ENCODE peak calls at places on chromosomes 5 and 9, in five cellular contexts. One of them, this sample, is unnamed.

GRCh38 chr5:170787216-170787615 is 3.7 kb downstream of the GABRP start:
- DNase-seq in naive thymus-derived CD8-positive, alpha-beta T cell: no peak
- DNase-seq in left cardiac atrium: no peak
- DNase-seq in NCI-H1417: no peak
- DNase-seq in activated effector memory CD4-positive, alpha-beta T cell treated with Interleukin-2 at 50 U/mL for 16 hours: no peak
- DNase-seq in this sample: no peak

GRCh38 chr9:127970401-127971313 is 10.1 kb downstream of the EEIG1 start:
- DNase-seq in naive thymus-derived CD8-positive, alpha-beta T cell: peak
- DNase-seq in left cardiac atrium: no peak
- DNase-seq in NCI-H1417: peak
- DNase-seq in activated effector memory CD4-positive, alpha-beta T cell treated with Interleukin-2 at 50 U/mL for 16 hours: peak
- DNase-seq in this sample: peak

GRCh38 chr5:5708367-5708919 is 286.0 kb downstream of the ICE1 start:
- DNase-seq in activated effector memory CD4-positive, alpha-beta T cell treated with Interleukin-2 at 50 U/mL for 16 hours: no peak
- DNase-seq in left cardiac atrium: no peak
- DNase-seq in naive thymus-derived CD8-positive, alpha-beta T cell: no peak
- DNase-seq in NCI-H1417: no peak
- DNase-seq in this sample: no peak

GRCh38 chr9:22124263-22125011 is 115.3 kb upstream of the CDKN2B start:
- DNase-seq in naive thymus-derived CD8-positive, alpha-beta T cell: no peak
- DNase-seq in activated effector memory CD4-positive, alpha-beta T cell treated with Interleukin-2 at 50 U/mL for 16 hours: no peak
- DNase-seq in left cardiac atrium: no peak
- DNase-seq in NCI-H1417: no peak
- DNase-seq in this sample: no peak

GRCh38 chr9:38003230-38003629 is 65.8 kb downstream of the SHB start:
- DNase-seq in NCI-H1417: no peak
- DNase-seq in activated effector memory CD4-positive, alpha-beta T cell treated with Interleukin-2 at 50 U/mL for 16 hours: no peak
- DNase-seq in naive thymus-derived CD8-positive, alpha-beta T cell: no peak
- DNase-seq in left cardiac atrium: no peak
- DNase-seq in this sample: no peak

GRCh38 chr5:56415356-56415765 is 182.2 kb upstream of the ANKRD55 start:
- DNase-seq in left cardiac atrium: peak
- DNase-seq in NCI-H1417: no peak
- DNase-seq in naive thymus-derived CD8-positive, alpha-beta T cell: peak
- DNase-seq in activated effector memory CD4-positive, alpha-beta T cell treated with Interleukin-2 at 50 U/mL for 16 hours: no peak
- DNase-seq in this sample: no peak

GRCh38 chr9:92724528-92725265 is 39.9 kb downstream of the BICD2 start:
- DNase-seq in left cardiac atrium: no peak
- DNase-seq in NCI-H1417: no peak
- DNase-seq in naive thymus-derived CD8-positive, alpha-beta T cell: no peak
- DNase-seq in activated effector memory CD4-positive, alpha-beta T cell treated with Interleukin-2 at 50 U/mL for 16 hours: no peak
- DNase-seq in this sample: no peak

GRCh38 chr5:120538149-120538548 is 74.0 kb downstream of the PRR16 start:
- DNase-seq in activated effector memory CD4-positive, alpha-beta T cell treated with Interleukin-2 at 50 U/mL for 16 hours: no peak
- DNase-seq in naive thymus-derived CD8-positive, alpha-beta T cell: no peak
- DNase-seq in left cardiac atrium: no peak
- DNase-seq in NCI-H1417: no peak
- DNase-seq in this sample: no peak

GRCh38 chr9:125496313-125496838 is 210.6 kb downstream of the MAPKAP1 start:
- DNase-seq in NCI-H1417: no peak
- DNase-seq in activated effector memory CD4-positive, alpha-beta T cell treated with Interleukin-2 at 50 U/mL for 16 hours: no peak
- DNase-seq in naive thymus-derived CD8-positive, alpha-beta T cell: no peak
- DNase-seq in left cardiac atrium: no peak
- DNase-seq in this sample: no peak

GRCh38 chr5:66742083-66742895 is 146.1 kb downstream of the MAST4 start:
- DNase-seq in activated effector memory CD4-positive, alpha-beta T cell treated with Interleukin-2 at 50 U/mL for 16 hours: no peak
- DNase-seq in NCI-H1417: no peak
- DNase-seq in naive thymus-derived CD8-positive, alpha-beta T cell: no peak
- DNase-seq in left cardiac atrium: peak
- DNase-seq in this sample: no peak

GRCh38 chr5:16918156-16918555 is 17.9 kb downstream of the MYO10 start:
- DNase-seq in left cardiac atrium: no peak
- DNase-seq in activated effector memory CD4-positive, alpha-beta T cell treated with Interleukin-2 at 50 U/mL for 16 hours: no peak
- DNase-seq in NCI-H1417: no peak
- DNase-seq in naive thymus-derived CD8-positive, alpha-beta T cell: no peak
- DNase-seq in this sample: no peak

GRCh38 chr5:146745937-146746577 is 132.5 kb downstream of the PPP2R2B start:
- DNase-seq in activated effector memory CD4-positive, alpha-beta T cell treated with Interleukin-2 at 50 U/mL for 16 hours: no peak
- DNase-seq in NCI-H1417: peak
- DNase-seq in naive thymus-derived CD8-positive, alpha-beta T cell: no peak
- DNase-seq in left cardiac atrium: no peak
- DNase-seq in this sample: no peak

GRCh38 chr9:133889498-133890301 is 102.4 kb downstream of the VAV2 start:
- DNase-seq in naive thymus-derived CD8-positive, alpha-beta T cell: no peak
- DNase-seq in left cardiac atrium: no peak
- DNase-seq in activated effector memory CD4-positive, alpha-beta T cell treated with Interleukin-2 at 50 U/mL for 16 hours: no peak
- DNase-seq in NCI-H1417: peak
- DNase-seq in this sample: no peak

GRCh38 chr9:104748359-104749031 is 1.0 kb downstream of the NIPSNAP3A start:
- DNase-seq in NCI-H1417: peak
- DNase-seq in activated effector memory CD4-positive, alpha-beta T cell treated with Interleukin-2 at 50 U/mL for 16 hours: no peak
- DNase-seq in left cardiac atrium: no peak
- DNase-seq in naive thymus-derived CD8-positive, alpha-beta T cell: no peak
- DNase-seq in this sample: no peak

GRCh38 chr9:124202447-124202971 is 55.2 kb upstream of the NEK6 start:
- DNase-seq in naive thymus-derived CD8-positive, alpha-beta T cell: peak
- DNase-seq in left cardiac atrium: peak
- DNase-seq in NCI-H1417: no peak
- DNase-seq in activated effector memory CD4-positive, alpha-beta T cell treated with Interleukin-2 at 50 U/mL for 16 hours: peak
- DNase-seq in this sample: peak

GRCh38 chr5:145737578-145737977 is 97.6 kb downstream of the PRELID2 start:
- DNase-seq in NCI-H1417: no peak
- DNase-seq in naive thymus-derived CD8-positive, alpha-beta T cell: no peak
- DNase-seq in activated effector memory CD4-positive, alpha-beta T cell treated with Interleukin-2 at 50 U/mL for 16 hours: no peak
- DNase-seq in left cardiac atrium: no peak
- DNase-seq in this sample: no peak

GRCh38 chr5:85549836-85550599 is 1067.7 kb upstream of the COX7C start:
- DNase-seq in left cardiac atrium: no peak
- DNase-seq in NCI-H1417: no peak
- DNase-seq in activated effector memory CD4-positive, alpha-beta T cell treated with Interleukin-2 at 50 U/mL for 16 hours: no peak
- DNase-seq in naive thymus-derived CD8-positive, alpha-beta T cell: no peak
- DNase-seq in this sample: no peak

GRCh38 chr9:123860603-123861002 is 69.3 kb downstream of the DENND1A start:
- DNase-seq in left cardiac atrium: no peak
- DNase-seq in activated effector memory CD4-positive, alpha-beta T cell treated with Interleukin-2 at 50 U/mL for 16 hours: no peak
- DNase-seq in naive thymus-derived CD8-positive, alpha-beta T cell: no peak
- DNase-seq in NCI-H1417: no peak
- DNase-seq in this sample: no peak

GRCh38 chr5:93611900-93612898 is 29.2 kb downstream of the NR2F1 start:
- DNase-seq in left cardiac atrium: no peak
- DNase-seq in NCI-H1417: peak
- DNase-seq in naive thymus-derived CD8-positive, alpha-beta T cell: no peak
- DNase-seq in activated effector memory CD4-positive, alpha-beta T cell treated with Interleukin-2 at 50 U/mL for 16 hours: no peak
- DNase-seq in this sample: no peak

GRCh38 chr5:147188200-147189108 is 46.4 kb upstream of the STK32A start:
- DNase-seq in NCI-H1417: peak
- DNase-seq in naive thymus-derived CD8-positive, alpha-beta T cell: peak
- DNase-seq in activated effector memory CD4-positive, alpha-beta T cell treated with Interleukin-2 at 50 U/mL for 16 hours: no peak
- DNase-seq in left cardiac atrium: peak
- DNase-seq in this sample: no peak

GRCh38 chr5:108148715-108149139 is 233.2 kb downstream of the FBXL17 start:
- DNase-seq in left cardiac atrium: no peak
- DNase-seq in activated effector memory CD4-positive, alpha-beta T cell treated with Interleukin-2 at 50 U/mL for 16 hours: no peak
- DNase-seq in NCI-H1417: no peak
- DNase-seq in naive thymus-derived CD8-positive, alpha-beta T cell: no peak
- DNase-seq in this sample: no peak

GRCh38 chr5:142716963-142717362 is 31.1 kb upstream of the FGF1 start:
- DNase-seq in NCI-H1417: no peak
- DNase-seq in activated effector memory CD4-positive, alpha-beta T cell treated with Interleukin-2 at 50 U/mL for 16 hours: peak
- DNase-seq in naive thymus-derived CD8-positive, alpha-beta T cell: no peak
- DNase-seq in left cardiac atrium: peak
- DNase-seq in this sample: no peak

GRCh38 chr5:38023353-38023752 is 183.5 kb upstream of the GDNF start:
- DNase-seq in NCI-H1417: no peak
- DNase-seq in activated effector memory CD4-positive, alpha-beta T cell treated with Interleukin-2 at 50 U/mL for 16 hours: no peak
- DNase-seq in left cardiac atrium: no peak
- DNase-seq in naive thymus-derived CD8-positive, alpha-beta T cell: no peak
- DNase-seq in this sample: no peak

GRCh38 chr5:75243100-75243499 is 6.4 kb upstream of the ANKRD31 start:
- DNase-seq in NCI-H1417: no peak
- DNase-seq in naive thymus-derived CD8-positive, alpha-beta T cell: no peak
- DNase-seq in activated effector memory CD4-positive, alpha-beta T cell treated with Interleukin-2 at 50 U/mL for 16 hours: no peak
- DNase-seq in left cardiac atrium: no peak
- DNase-seq in this sample: no peak

GRCh38 chr9:3676766-3677165 is 151.0 kb upstream of the RFX3 start:
- DNase-seq in activated effector memory CD4-positive, alpha-beta T cell treated with Interleukin-2 at 50 U/mL for 16 hours: no peak
- DNase-seq in NCI-H1417: no peak
- DNase-seq in left cardiac atrium: no peak
- DNase-seq in naive thymus-derived CD8-positive, alpha-beta T cell: no peak
- DNase-seq in this sample: no peak

GRCh38 chr9:109274768-109275596 is 45.9 kb downstream of the EPB41L4B start:
- DNase-seq in NCI-H1417: no peak
- DNase-seq in activated effector memory CD4-positive, alpha-beta T cell treated with Interleukin-2 at 50 U/mL for 16 hours: no peak
- DNase-seq in naive thymus-derived CD8-positive, alpha-beta T cell: no peak
- DNase-seq in left cardiac atrium: peak
- DNase-seq in this sample: no peak

GRCh38 chr5:113527746-113528145 is 14.3 kb downstream of the YTHDC2 start:
- DNase-seq in activated effector memory CD4-positive, alpha-beta T cell treated with Interleukin-2 at 50 U/mL for 16 hours: no peak
- DNase-seq in naive thymus-derived CD8-positive, alpha-beta T cell: no peak
- DNase-seq in left cardiac atrium: no peak
- DNase-seq in NCI-H1417: no peak
- DNase-seq in this sample: no peak

GRCh38 chr9:101572316-101572715 is 22.5 kb downstream of the PPP3R2 start:
- DNase-seq in left cardiac atrium: no peak
- DNase-seq in naive thymus-derived CD8-positive, alpha-beta T cell: no peak
- DNase-seq in activated effector memory CD4-positive, alpha-beta T cell treated with Interleukin-2 at 50 U/mL for 16 hours: no peak
- DNase-seq in NCI-H1417: no peak
- DNase-seq in this sample: no peak

GRCh38 chr5:149628221-149628620 is 46.9 kb downstream of the ARHGEF37 start:
- DNase-seq in activated effector memory CD4-positive, alpha-beta T cell treated with Interleukin-2 at 50 U/mL for 16 hours: no peak
- DNase-seq in naive thymus-derived CD8-positive, alpha-beta T cell: no peak
- DNase-seq in NCI-H1417: no peak
- DNase-seq in left cardiac atrium: no peak
- DNase-seq in this sample: no peak

GRCh38 chr9:33154368-33154767 is 12.8 kb downstream of the B4GALT1 start:
- DNase-seq in left cardiac atrium: no peak
- DNase-seq in naive thymus-derived CD8-positive, alpha-beta T cell: no peak
- DNase-seq in activated effector memory CD4-positive, alpha-beta T cell treated with Interleukin-2 at 50 U/mL for 16 hours: no peak
- DNase-seq in NCI-H1417: no peak
- DNase-seq in this sample: no peak